ENCODE peak calls at places on chromosomes 16 and 17, in eight cellular contexts. Z, X, U, J, N, G, E and T are unnamed samples.

GRCh38 chr17:58527306-58527705 is 12.9 kb upstream of the MTMR4 start:
- ATAC-seq in J (no peak), Z (no peak), G (no peak), E (no peak), N (no peak), X (no peak), U (no peak), T (no peak)

GRCh38 chr17:79011451-79012147 is 2.0 kb upstream of the CANT1 start:
- ATAC-seq in G (no peak), J (no peak), U (no peak), Z (no peak), E (no peak), X (peak; percentile 64), N (no peak), T (peak; percentile 19)

GRCh38 chr17:21005367-21005766 is 37.4 kb downstream of the USP22 start:
- ATAC-seq in N (no peak), X (no peak), E (no peak), G (no peak), Z (no peak), U (no peak), J (no peak), T (no peak)

GRCh38 chr16:75640598-75640997 is 6.9 kb downstream of the KARS1 start:
- ATAC-seq in N (no peak), G (no peak), E (no peak), J (no peak), U (no peak), X (no peak), Z (no peak), T (no peak)

GRCh38 chr17:39999067-39999466 is 16.2 kb upstream of the CSF3 start:
- ATAC-seq in U (no peak), E (no peak), G (no peak), Z (no peak), J (no peak), N (no peak), X (peak; percentile 27), T (no peak)

GRCh38 chr16:69501956-69502457 is 63.8 kb upstream of the NFAT5 start:
- ATAC-seq in N (no peak), X (no peak), E (no peak), U (peak; percentile 52), G (no peak), Z (no peak), J (no peak), T (no peak)

GRCh38 chr16:48438414-48438813 is 53.2 kb upstream of the SIAH1 start:
- ATAC-seq in G (no peak), X (peak; percentile 81), U (no peak), J (no peak), E (no peak), N (no peak), Z (no peak), T (peak; percentile 87)

GRCh38 chr17:30068465-30068864 is 48.2 kb upstream of the NSRP1 start:
- ATAC-seq in N (no peak), G (no peak), J (no peak), X (no peak), U (no peak), E (no peak), Z (no peak), T (no peak)

GRCh38 chr17:59651346-59651745 is 31.7 kb downstream of the CLTC start:
- ATAC-seq in E (peak; percentile 67), X (peak; percentile 60), Z (peak; percentile 59), U (no peak), G (no peak), J (no peak), N (peak; percentile 89), T (no peak)

GRCh38 chr16:3029499-3030127 is 5.8 kb downstream of the THOC6 start:
- ATAC-seq in N (peak; percentile 22), G (peak; percentile 26), J (peak; percentile 42), X (no peak), E (no peak), Z (peak; percentile 30), U (no peak), T (peak; percentile 4)

GRCh38 chr16:66959645-66960177 is 1.4 kb upstream of the CES3 start:
- ATAC-seq in U (peak; percentile 11), J (no peak), Z (no peak), N (no peak), G (no peak), E (no peak), X (no peak), T (no peak)

GRCh38 chr17:14525551-14526455 is 224.9 kb downstream of the HS3ST3B1 start:
- ATAC-seq in X (no peak), N (peak; percentile 49), E (no peak), G (no peak), U (no peak), Z (no peak), J (no peak), T (no peak)

GRCh38 chr17:13746379-13746778 is 144.7 kb upstream of the HS3ST3A1 start:
- ATAC-seq in Z (no peak), X (no peak), E (no peak), U (no peak), N (no peak), G (no peak), J (no peak), T (no peak)

GRCh38 chr16:69310479-69311114 is 553 bp upstream of the VPS4A start:
- ATAC-seq in G (no peak), U (no peak), N (no peak), J (peak; percentile 2), Z (no peak), E (peak; percentile 18), X (no peak), T (no peak)

GRCh38 chr17:78114831-78115723 is 13.5 kb downstream of the TMC6 start:
- ATAC-seq in Z (no peak), X (no peak), E (no peak), N (no peak), J (no peak), U (no peak), G (no peak), T (no peak)

GRCh38 chr17:81553018-81553615 is 964 bp upstream of the FAAP100 start:
- ATAC-seq in E (peak; percentile 80), N (peak; percentile 72), G (peak; percentile 76), U (peak; percentile 36), X (peak; percentile 71), J (peak; percentile 79), Z (peak; percentile 73), T (peak; percentile 58)

GRCh38 chr17:2701161-2701995 is 10.2 kb downstream of the CLUH start:
- ATAC-seq in Z (no peak), E (no peak), J (no peak), U (no peak), X (no peak), N (no peak), G (no peak), T (no peak)

GRCh38 chr16:85602402-85602801 is 10.7 kb upstream of the GSE1 start:
- ATAC-seq in X (no peak), Z (no peak), G (no peak), E (no peak), N (no peak), J (no peak), U (no peak), T (no peak)

GRCh38 chr16:19513377-19514053 is 8.4 kb downstream of the GDE1 start:
- ATAC-seq in E (no peak), J (no peak), U (no peak), G (no peak), Z (no peak), X (no peak), N (no peak), T (peak; percentile 41)

GRCh38 chr17:10805911-10806310 is 2.0 kb upstream of the TMEM238L start:
- ATAC-seq in Z (no peak), N (no peak), U (no peak), X (no peak), G (no peak), J (no peak), E (no peak), T (no peak)

GRCh38 chr17:47996201-47996600 is 25.3 kb downstream of the CDK5RAP3 start:
- ATAC-seq in E (no peak), Z (no peak), N (no peak), J (no peak), U (no peak), X (no peak), G (no peak), T (no peak)

GRCh38 chr17:44197980-44198720 is 1.5 kb downstream of the ATXN7L3 start:
- ATAC-seq in X (peak; percentile 20), N (no peak), J (no peak), Z (peak; percentile 31), G (peak; percentile 13), E (peak; percentile 43), U (no peak), T (peak; percentile 22)

GRCh38 chr17:45231481-45232116 is 9.9 kb downstream of the FMNL1 start:
- ATAC-seq in E (peak; percentile 81), Z (no peak), X (no peak), U (no peak), J (no peak), N (no peak), G (no peak), T (no peak)

GRCh38 chr16:12149971-12150370 is 173.4 kb downstream of the SNX29 start:
- ATAC-seq in U (no peak), X (no peak), J (no peak), Z (no peak), E (no peak), N (no peak), G (no peak), T (no peak)

GRCh38 chr16:12271006-12271405 is 294.5 kb downstream of the SNX29 start:
- ATAC-seq in G (no peak), Z (no peak), E (peak; percentile 95), J (no peak), U (no peak), X (peak; percentile 58), N (no peak), T (peak; percentile 55)

GRCh38 chr16:89431158-89431584 is 59.2 kb downstream of the ANKRD11 start:
- ATAC-seq in X (peak; percentile 30), E (no peak), J (no peak), N (no peak), U (no peak), Z (no peak), G (peak; percentile 17), T (peak; percentile 95)

GRCh38 chr17:42894283-42895184 is 6.1 kb upstream of the G6PC1 start:
- ATAC-seq in Z (no peak), N (no peak), J (no peak), X (no peak), U (peak; percentile 14), E (no peak), G (no peak), T (no peak)

GRCh38 chr16:85975421-85976100 is 76.6 kb downstream of the IRF8 start:
- ATAC-seq in E (no peak), X (no peak), G (no peak), J (no peak), N (no peak), Z (no peak), U (no peak), T (no peak)

GRCh38 chr17:35167666-35168065 is 20.0 kb downstream of the UNC45B start:
- ATAC-seq in Z (no peak), N (no peak), U (no peak), J (no peak), X (no peak), G (no peak), E (no peak), T (peak; percentile 44)

GRCh38 chr17:45427181-45427835 is 5.4 kb downstream of the ARHGAP27 start:
- ATAC-seq in J (no peak), G (no peak), N (no peak), E (no peak), Z (no peak), X (no peak), U (no peak), T (no peak)

GRCh38 chr17:7261377-7262191 is 694 bp downstream of the CLDN7 start:
- ATAC-seq in J (peak; percentile 49), U (peak; percentile 16), G (peak; percentile 37), Z (peak; percentile 61), X (peak; percentile 1), N (peak; percentile 62), E (peak; percentile 5), T (peak; percentile 0)

GRCh38 chr16:10885246-10885645 is 8.2 kb downstream of the CIITA start:
- ATAC-seq in J (no peak), Z (no peak), G (no peak), N (no peak), X (no peak), E (no peak), U (no peak), T (peak; percentile 17)

GRCh38 chr17:21368545-21369246 is 7.5 kb upstream of the KCNJ12 start:
- ATAC-seq in G (peak; percentile 35), N (no peak), Z (no peak), X (peak; percentile 56), J (no peak), U (no peak), E (no peak), T (peak; percentile 50)

GRCh38 chr17:3167574-3167973 is 29.7 kb upstream of the OR1A2 start:
- ATAC-seq in Z (no peak), U (no peak), N (no peak), E (no peak), J (no peak), G (no peak), X (no peak), T (no peak)